ENCODE peak calls at places on chromosomes 4 and X, in eight cellular contexts. J, C, K, U, G, H, Z and D are unnamed samples.

GRCh38 chr4:130043796-130044195 is 947.8 kb downstream of the C4orf33 start:
- DNase-seq in U (no peak), Z (no peak), G (no peak), H (no peak), J (no peak), C (no peak), K (no peak), D (no peak)

GRCh38 chrX:28960063-28960462 is 372.8 kb downstream of the IL1RAPL1 start:
- DNase-seq in J (no peak), H (no peak), G (no peak), U (no peak), Z (no peak), C (no peak), K (no peak), D (no peak)

GRCh38 chr4:128803783-128804182 is 5.7 kb upstream of the JADE1 start:
- DNase-seq in H (no peak), Z (no peak), J (no peak), G (no peak), C (no peak), K (no peak), U (no peak), D (no peak)

GRCh38 chrX:107676559-107677378 is 48.5 kb downstream of the PRPS1 start:
- DNase-seq in Z (peak; percentile 62), C (peak; percentile 87), J (peak; percentile 82), K (peak; percentile 87), G (peak; percentile 83), H (peak; percentile 81), U (peak; percentile 92), D (peak; percentile 80)

GRCh38 chrX:16002185-16002584 is 121.2 kb upstream of the GRPR start:
- DNase-seq in U (no peak), J (no peak), G (no peak), C (no peak), Z (no peak), K (no peak), H (no peak), D (no peak)

GRCh38 chrX:80354966-80355465 is 65.2 kb upstream of the TENT5D start:
- DNase-seq in U (peak; percentile 32), J (no peak), K (no peak), Z (no peak), C (no peak), H (no peak), G (no peak), D (no peak)

GRCh38 chr4:169307581-169307980 is 36.8 kb upstream of the SH3RF1 start:
- DNase-seq in Z (no peak), G (no peak), U (no peak), K (no peak), J (no peak), C (no peak), H (no peak), D (no peak)

GRCh38 chr4:89275587-89275986 is 32.0 kb downstream of the GPRIN3 start:
- DNase-seq in H (no peak), J (no peak), K (no peak), C (peak; percentile 72), Z (peak; percentile 46), U (no peak), G (peak; percentile 48), D (no peak)

GRCh38 chrX:11870789-11871188 is 112.8 kb downstream of the MSL3 start:
- DNase-seq in H (no peak), J (no peak), U (no peak), K (no peak), Z (no peak), C (no peak), G (no peak), D (no peak)

GRCh38 chr4:97531351-97531750 is 611.9 kb downstream of the STPG2 start:
- DNase-seq in J (no peak), H (no peak), K (no peak), Z (no peak), U (no peak), G (no peak), C (no peak), D (no peak)

GRCh38 chr4:153541426-153542096 is 75.4 kb downstream of the TMEM131L start:
- DNase-seq in G (no peak), U (no peak), J (no peak), C (no peak), H (no peak), K (no peak), Z (no peak), D (no peak)

GRCh38 chrX:107025538-107025937 is 25.5 kb upstream of the MORC4 start:
- DNase-seq in G (no peak), H (no peak), C (no peak), J (no peak), K (no peak), U (no peak), Z (peak; percentile 25), D (peak; percentile 14)

GRCh38 chrX:53595266-53595810 is 91.2 kb downstream of the HUWE1 start:
- DNase-seq in J (no peak), K (no peak), G (no peak), U (no peak), C (no peak), H (no peak), Z (no peak), D (no peak)

GRCh38 chr4:44326716-44327115 is 121.9 kb downstream of the KCTD8 start:
- DNase-seq in U (no peak), G (no peak), K (no peak), Z (no peak), H (no peak), J (no peak), C (no peak), D (no peak)

GRCh38 chrX:78945186-78945912 is at the start of gene P2RY10:
- DNase-seq in J (no peak), C (peak; percentile 78), U (no peak), Z (no peak), G (no peak), K (no peak), H (no peak), D (no peak)

GRCh38 chrX:69032601-69033000 is 132.7 kb downstream of the PJA1 start:
- DNase-seq in C (no peak), J (no peak), G (no peak), U (no peak), K (no peak), H (no peak), Z (no peak), D (no peak)

GRCh38 chrX:129984196-129984962 is 1.9 kb downstream of the BCORL1 start:
- DNase-seq in J (peak; percentile 12), U (peak; percentile 89), G (peak; percentile 30), Z (peak; percentile 71), K (peak; percentile 39), C (peak; percentile 59), H (peak; percentile 22), D (peak; percentile 17)

GRCh38 chrX:135213200-135213844 is 38.5 kb upstream of the ETDA start:
- DNase-seq in K (no peak), J (no peak), U (no peak), G (no peak), C (no peak), H (no peak), Z (no peak), D (no peak)

GRCh38 chr4:8438743-8439142 is 1.8 kb downstream of the ACOX3 start:
- DNase-seq in U (no peak), H (peak; percentile 50), J (no peak), G (peak; percentile 19), K (no peak), Z (no peak), C (no peak), D (peak; percentile 58)
- H3K4me1 ChIP-seq in U (peaks cover 66% of the 10 kb centered on the region), H (peaks cover 20% of the 10 kb centered on the region), J (peaks cover 25% of the 10 kb centered on the region), G (peaks cover 82% of the 10 kb centered on the region), K (peaks cover 14% of the 10 kb centered on the region), Z (peaks cover 21% of the 10 kb centered on the region), C (no peaks in the 10 kb centered on the region), D (peaks cover 69% of the 10 kb centered on the region)

GRCh38 chrX:133921764-133922389 is 63.5 kb downstream of the GPC3 start:
- DNase-seq in K (no peak), C (peak; percentile 75), J (peak; percentile 11), G (peak; percentile 79), U (no peak), H (no peak), Z (peak; percentile 7), D (peak; percentile 17)
- H3K27ac ChIP-seq in K (no peak overlapping the region), C (no peak overlapping the region), J (no peak overlapping the region), G (no peak overlapping the region), U (no peak overlapping the region), H (no peak overlapping the region), Z (no peak overlapping the region), D (no peak overlapping the region)

GRCh38 chr4:38223306-38223705 is 263.1 kb downstream of the PTTG2 start:
- DNase-seq in Z (no peak), U (no peak), H (no peak), C (no peak), G (no peak), K (no peak), J (no peak), D (no peak)
- TF ChIP-seq POLR2A in Z (no peak), U (no peak), H (no peak), C (no peak), G (no peak), K (no peak), J (no peak), D (no peak)

DNA sequence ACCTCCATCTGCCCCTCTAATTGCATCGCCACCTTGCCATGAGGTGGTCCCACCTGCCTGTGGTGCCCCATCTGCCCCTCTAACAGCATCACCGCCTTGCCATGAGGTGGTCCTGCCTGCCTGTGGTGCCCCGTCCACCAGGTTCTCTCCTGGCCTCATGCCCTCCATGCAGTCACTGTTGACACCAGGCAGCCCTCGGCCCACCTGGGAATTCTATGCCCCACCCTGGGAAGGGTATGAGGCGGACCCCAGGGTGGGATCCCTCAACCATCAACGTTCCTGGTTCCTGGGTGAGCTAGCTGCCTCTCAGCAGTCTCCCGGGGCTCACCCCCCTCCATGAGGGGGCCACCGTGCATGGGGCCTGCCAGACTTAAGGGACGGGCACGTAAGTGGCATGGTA is 38.9 kb downstream of the ACOX3 start:
- DNase-seq in U (no peak), J (no peak), H (no peak), Z (no peak), K (no peak), C (no peak), G (no peak), D (no peak)
- H3K4me1 ChIP-seq in U (peaks cover 7% of the 10 kb centered on the region), J (peaks cover 15% of the 10 kb centered on the region), H (no peaks in the 10 kb centered on the region), Z (peaks cover 3% of the 10 kb centered on the region), K (peaks cover 12% of the 10 kb centered on the region), C (no peaks in the 10 kb centered on the region), G (no peaks in the 10 kb centered on the region), D (no peaks in the 10 kb centered on the region)

GRCh38 chr4:25913056-25913850 is 767 bp upstream of the SMIM20 start:
- DNase-seq in U (peak; percentile 93), G (no peak), H (peak; percentile 41), J (peak; percentile 37), K (peak; percentile 37), Z (no peak), C (peak; percentile 87), D (peak; percentile 30)
- H3K27ac ChIP-seq in U (peak overlapping the region; percentile 91), G (peak overlapping the region; percentile 86), H (peak overlapping the region; percentile 30), J (peak overlapping the region; percentile 90), K (peak overlapping the region; percentile 87), Z (peak overlapping the region; percentile 92), C (peak overlapping the region; percentile 91), D (peak overlapping the region; percentile 89)

GRCh38 chrX:38326086-38326485 is 1.2 kb downstream of the RPGR start:
- DNase-seq in C (no peak), H (no peak), U (no peak), G (no peak), Z (no peak), K (no peak), J (no peak), D (no peak)

GRCh38 chrX:38327775-38328081 is 419 bp upstream of the RPGR start:
- DNase-seq in G (no peak), Z (no peak), K (no peak), C (no peak), J (no peak), U (no peak), H (no peak), D (no peak)

GRCh38 chrX:38332505-38332904 is 5.2 kb upstream of the RPGR start:
- DNase-seq in U (no peak), Z (no peak), H (no peak), C (no peak), K (no peak), J (no peak), G (no peak), D (no peak)

GRCh38 chrX:38327007-38327774 is at the start of gene RPGR:
- DNase-seq in Z (peak; percentile 78), J (peak; percentile 92), G (peak; percentile 95), K (peak; percentile 93), C (peak; percentile 97), U (peak; percentile 97), H (peak; percentile 89), D (peak; percentile 95)
- TF ChIP-seq POLR2A in Z (peak; percentile 50), J (peak; percentile 58), G (peak; percentile 44), K (peak; percentile 70), C (peak; percentile 20), U (no peak), H (peak; percentile 67), D (no peak)